ENCODE peak calls at places on chromosomes 5 and 9, in nine cellular contexts. One of them, this sample, is unnamed. For H3K36me3, the result is how much of the 10 kb centered on the place peaks cover.

GRCh38 chr9:38687389-38687842 is 32.5 kb downstream of the FAM240B start:
- DNase-seq in esophagus muscularis mucosa: no peak
- DNase-seq in SK-N-SH: no peak
- DNase-seq in sigmoid colon: peak
- DNase-seq in H1: no peak
- DNase-seq in transverse colon: peak
- DNase-seq in suprapubic skin: no peak
- DNase-seq in K562: peak
- DNase-seq in HepG2: peak
- DNase-seq in this sample: peak

GRCh38 chr5:74094096-74094778 is 468.2 kb downstream of the ARHGEF28 start:
- DNase-seq in esophagus muscularis mucosa: no peak
- DNase-seq in SK-N-SH: peak
- DNase-seq in sigmoid colon: no peak
- DNase-seq in H1: no peak
- DNase-seq in transverse colon: no peak
- DNase-seq in suprapubic skin: no peak
- DNase-seq in K562: no peak
- DNase-seq in HepG2: no peak
- DNase-seq in this sample: no peak

GRCh38 chr5:36452394-36453100 is 150.8 kb upstream of the RANBP3L start:
- DNase-seq in esophagus muscularis mucosa: no peak
- DNase-seq in SK-N-SH: no peak
- DNase-seq in sigmoid colon: no peak
- DNase-seq in H1: no peak
- DNase-seq in transverse colon: no peak
- DNase-seq in suprapubic skin: no peak
- DNase-seq in K562: no peak
- DNase-seq in HepG2: no peak
- DNase-seq in this sample: no peak

GRCh38 chr9:806285-807156 is 35.0 kb upstream of the DMRT1 start:
- DNase-seq in esophagus muscularis mucosa: no peak
- DNase-seq in SK-N-SH: peak
- DNase-seq in sigmoid colon: no peak
- DNase-seq in H1: no peak
- DNase-seq in transverse colon: no peak
- DNase-seq in suprapubic skin: peak
- DNase-seq in K562: no peak
- DNase-seq in HepG2: peak
- DNase-seq in this sample: no peak

GRCh38 chr9:96513622-96514021 is 63.7 kb downstream of the HABP4 start:
- DNase-seq in esophagus muscularis mucosa: no peak
- DNase-seq in SK-N-SH: no peak
- DNase-seq in sigmoid colon: no peak
- DNase-seq in H1: no peak
- DNase-seq in transverse colon: no peak
- DNase-seq in suprapubic skin: no peak
- DNase-seq in K562: no peak
- DNase-seq in HepG2: no peak
- DNase-seq in this sample: no peak

GRCh38 chr9:98215266-98215665 is 22.8 kb upstream of the CORO2A start:
- DNase-seq in esophagus muscularis mucosa: no peak
- DNase-seq in SK-N-SH: no peak
- DNase-seq in sigmoid colon: no peak
- DNase-seq in H1: no peak
- DNase-seq in transverse colon: no peak
- DNase-seq in suprapubic skin: no peak
- DNase-seq in K562: no peak
- DNase-seq in HepG2: no peak
- DNase-seq in this sample: no peak

GRCh38 chr9:87138128-87139040 is 191.1 kb upstream of the GAS1 start:
- DNase-seq in esophagus muscularis mucosa: peak
- DNase-seq in SK-N-SH: no peak
- DNase-seq in sigmoid colon: no peak
- DNase-seq in H1: no peak
- DNase-seq in transverse colon: no peak
- DNase-seq in suprapubic skin: no peak
- DNase-seq in K562: no peak
- DNase-seq in HepG2: no peak
- DNase-seq in this sample: no peak

GRCh38 chr5:88882321-88883038 is 504 bp downstream of the MEF2C start:
- DNase-seq in esophagus muscularis mucosa: no peak
- DNase-seq in SK-N-SH: no peak
- DNase-seq in sigmoid colon: no peak
- DNase-seq in H1: no peak
- DNase-seq in transverse colon: no peak
- DNase-seq in suprapubic skin: no peak
- DNase-seq in K562: no peak
- DNase-seq in HepG2: no peak
- DNase-seq in this sample: no peak

GRCh38 chr9:119556129-119556875 is 187.1 kb upstream of the BRINP1 start:
- DNase-seq in esophagus muscularis mucosa: no peak
- DNase-seq in SK-N-SH: peak
- DNase-seq in sigmoid colon: peak
- DNase-seq in H1: peak
- DNase-seq in transverse colon: peak
- DNase-seq in suprapubic skin: peak
- DNase-seq in K562: peak
- DNase-seq in HepG2: peak
- DNase-seq in this sample: peak

GRCh38 chr5:1514027-1514818 is 9.5 kb downstream of the LPCAT1 start:
- DNase-seq in esophagus muscularis mucosa: no peak
- DNase-seq in SK-N-SH: peak
- DNase-seq in sigmoid colon: peak
- DNase-seq in H1: no peak
- DNase-seq in transverse colon: peak
- DNase-seq in suprapubic skin: peak
- DNase-seq in K562: no peak
- DNase-seq in HepG2: no peak
- DNase-seq in this sample: peak

GRCh38 chr5:639253-639530 is 27.1 kb downstream of the CEP72 start:
- DNase-seq in esophagus muscularis mucosa: no peak
- DNase-seq in SK-N-SH: no peak
- DNase-seq in sigmoid colon: no peak
- DNase-seq in H1: no peak
- DNase-seq in transverse colon: no peak
- DNase-seq in suprapubic skin: peak
- DNase-seq in K562: no peak
- DNase-seq in HepG2: no peak
- DNase-seq in this sample: no peak

GRCh38 chr5:78642701-78643100 is 5.9 kb downstream of the LHFPL2 start:
- DNase-seq in esophagus muscularis mucosa: no peak
- DNase-seq in SK-N-SH: no peak
- DNase-seq in sigmoid colon: no peak
- DNase-seq in H1: no peak
- DNase-seq in transverse colon: no peak
- DNase-seq in suprapubic skin: no peak
- DNase-seq in K562: no peak
- DNase-seq in HepG2: no peak
- DNase-seq in this sample: no peak

GRCh38 chr5:78638973-78639669 is 9.5 kb downstream of the LHFPL2 start:
- DNase-seq in esophagus muscularis mucosa: no peak
- DNase-seq in SK-N-SH: no peak
- DNase-seq in sigmoid colon: no peak
- DNase-seq in H1: no peak
- DNase-seq in transverse colon: no peak
- DNase-seq in suprapubic skin: no peak
- DNase-seq in K562: no peak
- DNase-seq in HepG2: no peak
- DNase-seq in this sample: no peak

GRCh38 chr5:78640622-78641021 is 8.0 kb downstream of the LHFPL2 start:
- DNase-seq in esophagus muscularis mucosa: no peak
- DNase-seq in SK-N-SH: no peak
- DNase-seq in sigmoid colon: no peak
- DNase-seq in H1: no peak
- DNase-seq in transverse colon: no peak
- DNase-seq in suprapubic skin: no peak
- DNase-seq in K562: no peak
- DNase-seq in HepG2: peak
- DNase-seq in this sample: no peak

GRCh38 chr5:78639811-78640210 is 8.8 kb downstream of the LHFPL2 start:
- DNase-seq in esophagus muscularis mucosa: no peak
- DNase-seq in SK-N-SH: no peak
- DNase-seq in sigmoid colon: no peak
- DNase-seq in H1: no peak
- DNase-seq in transverse colon: no peak
- DNase-seq in suprapubic skin: no peak
- DNase-seq in K562: no peak
- DNase-seq in HepG2: no peak
- DNase-seq in this sample: no peak

GRCh38 chr5:78641060-78641474 is 7.5 kb downstream of the LHFPL2 start:
- DNase-seq in esophagus muscularis mucosa: no peak
- DNase-seq in SK-N-SH: no peak
- DNase-seq in sigmoid colon: no peak
- DNase-seq in H1: no peak
- DNase-seq in transverse colon: no peak
- DNase-seq in suprapubic skin: no peak
- DNase-seq in K562: no peak
- DNase-seq in HepG2: peak
- DNase-seq in this sample: no peak
- TF ChIP-seq EP300 in esophagus muscularis mucosa: no peak
- TF ChIP-seq EP300 in SK-N-SH: no peak
- TF ChIP-seq EP300 in sigmoid colon: no peak
- TF ChIP-seq EP300 in H1: no peak
- TF ChIP-seq EP300 in transverse colon: no peak
- TF ChIP-seq EP300 in suprapubic skin: no peak
- TF ChIP-seq EP300 in K562: no peak
- TF ChIP-seq EP300 in HepG2: no peak
- TF ChIP-seq EP300 in this sample: no peak

GRCh38 chr5:173323121-173323798 is 5.0 kb downstream of the STC2 start:
- DNase-seq in esophagus muscularis mucosa: no peak
- DNase-seq in SK-N-SH: no peak
- DNase-seq in sigmoid colon: peak
- DNase-seq in H1: no peak
- DNase-seq in transverse colon: no peak
- DNase-seq in suprapubic skin: peak
- DNase-seq in K562: no peak
- DNase-seq in HepG2: no peak
- DNase-seq in this sample: no peak

GRCh38 chr5:173326501-173326960 is 1.7 kb downstream of the STC2 start:
- DNase-seq in esophagus muscularis mucosa: no peak
- DNase-seq in SK-N-SH: no peak
- DNase-seq in sigmoid colon: no peak
- DNase-seq in H1: no peak
- DNase-seq in transverse colon: no peak
- DNase-seq in suprapubic skin: no peak
- DNase-seq in K562: peak
- DNase-seq in HepG2: no peak
- DNase-seq in this sample: no peak

GRCh38 chr5:173324115-173325001 is 3.9 kb downstream of the STC2 start:
- DNase-seq in esophagus muscularis mucosa: no peak
- DNase-seq in SK-N-SH: peak
- DNase-seq in sigmoid colon: peak
- DNase-seq in H1: no peak
- DNase-seq in transverse colon: peak
- DNase-seq in suprapubic skin: peak
- DNase-seq in K562: peak
- DNase-seq in HepG2: no peak
- DNase-seq in this sample: peak

GRCh38 chr5:173323799-173324114 is 4.5 kb downstream of the STC2 start:
- DNase-seq in esophagus muscularis mucosa: no peak
- DNase-seq in SK-N-SH: no peak
- DNase-seq in sigmoid colon: no peak
- DNase-seq in H1: no peak
- DNase-seq in transverse colon: no peak
- DNase-seq in suprapubic skin: no peak
- DNase-seq in K562: no peak
- DNase-seq in HepG2: no peak
- DNase-seq in this sample: no peak

DNA sequence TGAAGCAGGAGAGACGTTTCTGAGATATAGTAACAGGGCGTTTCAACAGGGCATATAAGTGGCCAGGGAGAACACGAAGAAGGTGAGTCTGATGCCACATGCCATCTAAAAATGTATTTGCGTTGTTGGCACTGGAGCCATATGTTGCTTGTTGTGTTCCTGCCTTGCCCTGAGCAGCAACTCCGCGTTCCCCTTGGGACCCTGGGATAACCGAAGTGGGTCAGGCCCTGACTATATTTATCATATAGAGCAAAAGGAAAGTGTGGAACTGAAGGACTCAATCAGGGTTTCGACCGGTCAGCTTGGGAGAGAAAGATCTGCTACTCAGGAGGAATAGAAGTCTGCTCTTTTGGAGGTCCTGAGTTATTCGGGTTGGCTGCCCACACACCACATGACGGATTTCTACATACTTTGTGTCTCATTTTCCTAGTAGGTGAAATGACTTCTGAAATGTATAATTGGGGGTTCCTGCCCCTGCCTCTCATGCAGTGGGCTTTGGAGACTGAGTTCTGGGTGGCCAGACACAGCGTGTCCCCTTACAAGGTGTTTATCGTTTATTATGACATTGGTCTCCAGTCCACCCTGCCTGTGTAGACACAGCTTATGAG is 3.0 kb downstream of the STC2 start:
- DNase-seq in esophagus muscularis mucosa: no peak
- DNase-seq in SK-N-SH: no peak
- DNase-seq in sigmoid colon: no peak
- DNase-seq in H1: no peak
- DNase-seq in transverse colon: no peak
- DNase-seq in suprapubic skin: peak
- DNase-seq in K562: no peak
- DNase-seq in HepG2: no peak
- DNase-seq in this sample: no peak
- H3K36me3 ChIP-seq in esophagus muscularis mucosa: under half
- H3K36me3 ChIP-seq in SK-N-SH: under half
- H3K36me3 ChIP-seq in sigmoid colon: under half
- H3K36me3 ChIP-seq in H1: half or more
- H3K36me3 ChIP-seq in transverse colon: under half
- H3K36me3 ChIP-seq in suprapubic skin: under half
- H3K36me3 ChIP-seq in K562: half or more
- H3K36me3 ChIP-seq in HepG2: half or more
- H3K36me3 ChIP-seq in this sample: under half

GRCh38 chr9:116452634-116453033 is 234.5 kb upstream of the TRIM32 start:
- DNase-seq in esophagus muscularis mucosa: no peak
- DNase-seq in SK-N-SH: no peak
- DNase-seq in sigmoid colon: no peak
- DNase-seq in H1: no peak
- DNase-seq in transverse colon: no peak
- DNase-seq in suprapubic skin: no peak
- DNase-seq in K562: no peak
- DNase-seq in HepG2: no peak
- DNase-seq in this sample: no peak
- TF ChIP-seq POLR2AphosphoS5 in esophagus muscularis mucosa: no peak
- TF ChIP-seq POLR2AphosphoS5 in SK-N-SH: no peak
- TF ChIP-seq POLR2AphosphoS5 in sigmoid colon: no peak
- TF ChIP-seq POLR2AphosphoS5 in H1: no peak
- TF ChIP-seq POLR2AphosphoS5 in transverse colon: no peak
- TF ChIP-seq POLR2AphosphoS5 in suprapubic skin: no peak
- TF ChIP-seq POLR2AphosphoS5 in K562: no peak
- TF ChIP-seq POLR2AphosphoS5 in HepG2: no peak
- TF ChIP-seq POLR2AphosphoS5 in this sample: no peak

DNA sequence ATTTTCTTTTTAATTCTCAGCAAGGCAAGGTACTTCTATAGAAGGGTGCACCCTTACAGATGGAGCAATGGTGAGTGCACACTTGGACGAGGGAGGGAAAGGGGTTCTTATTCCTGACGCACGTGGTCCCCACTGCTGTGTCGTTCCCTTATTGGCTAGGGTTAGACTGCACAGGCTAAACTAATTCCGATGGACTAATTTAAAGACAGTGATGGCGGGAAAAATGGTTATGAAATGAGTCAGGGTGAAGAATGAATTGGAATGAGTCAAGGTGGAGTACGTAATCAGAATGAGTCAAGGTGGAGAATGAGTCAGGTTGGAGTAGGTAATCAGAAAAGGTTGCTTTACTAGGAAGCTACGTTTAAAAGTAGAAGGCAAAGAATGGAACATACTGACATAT is 2.0 kb upstream of the HMGCS1 start:
- DNase-seq in esophagus muscularis mucosa: no peak
- DNase-seq in SK-N-SH: no peak
- DNase-seq in sigmoid colon: no peak
- DNase-seq in H1: no peak
- DNase-seq in transverse colon: no peak
- DNase-seq in suprapubic skin: no peak
- DNase-seq in K562: no peak
- DNase-seq in HepG2: no peak
- DNase-seq in this sample: no peak
- TF ChIP-seq EP300 in esophagus muscularis mucosa: no peak
- TF ChIP-seq EP300 in SK-N-SH: no peak
- TF ChIP-seq EP300 in sigmoid colon: no peak
- TF ChIP-seq EP300 in H1: no peak
- TF ChIP-seq EP300 in transverse colon: no peak
- TF ChIP-seq EP300 in suprapubic skin: no peak
- TF ChIP-seq EP300 in K562: no peak
- TF ChIP-seq EP300 in HepG2: no peak
- TF ChIP-seq EP300 in this sample: no peak